ENCODE peak calls at places on chromosome 18, in six cellular contexts. X, V, O, W, D and B are unnamed samples.

GRCh38 chr18:12768622-12769021 is 65.8 kb downstream of the PSMG2 start:
- DNase-seq in O (no peak), D (no peak), X (peak), W (no peak), V (no peak), B (no peak)

GRCh38 chr18:13566941-13567762 is 159.2 kb downstream of the FAM210A start:
- DNase-seq in V (no peak), W (no peak), X (no peak), O (peak), D (no peak), B (no peak)

GRCh38 chr18:74731097-74731496 is 133.4 kb downstream of the ZNF407 start:
- DNase-seq in O (no peak), W (no peak), X (peak), V (no peak), D (no peak), B (no peak)

GRCh38 chr18:21968334-21968733 is 201.1 kb upstream of the GATA6 start:
- DNase-seq in W (no peak), V (no peak), O (no peak), X (no peak), D (no peak), B (no peak)

GRCh38 chr18:64201781-64202180 is 52.9 kb upstream of the LINC00305 start:
- DNase-seq in W (peak), O (no peak), X (no peak), D (no peak), V (no peak), B (no peak)

GRCh38 chr18:61690418-61691138 is 202.2 kb downstream of the RNF152 start:
- DNase-seq in X (no peak), V (no peak), W (peak), D (no peak), O (no peak), B (no peak)

GRCh38 chr18:37769846-37770245 is 204.2 kb upstream of the CELF4 start:
- DNase-seq in V (no peak), O (no peak), X (no peak), W (no peak), D (no peak), B (no peak)

GRCh38 chr18:944440-944839 is 39.8 kb downstream of the ADCYAP1 start:
- DNase-seq in X (peak), D (peak), O (no peak), W (no peak), V (no peak), B (no peak)

GRCh38 chr18:77539860-77540259 is 290.2 kb downstream of the GALR1 start:
- DNase-seq in X (no peak), V (no peak), O (no peak), D (no peak), W (no peak), B (no peak)

GRCh38 chr18:63979409-63979908 is 9.6 kb downstream of the SERPINB8 start:
- DNase-seq in X (peak), O (no peak), W (peak), V (peak), D (peak), B (peak)

GRCh38 chr18:35917043-35917442 is 55.4 kb upstream of the RMP24 start:
- DNase-seq in W (no peak), V (no peak), D (no peak), O (no peak), X (no peak), B (no peak)

GRCh38 chr18:27713037-27713726 is 463.7 kb downstream of the CDH2 start:
- DNase-seq in O (no peak), X (no peak), D (peak), V (no peak), W (peak), B (peak)

GRCh38 chr18:54532222-54532621 is 58.8 kb upstream of the DYNAP start:
- DNase-seq in O (no peak), D (no peak), W (no peak), V (no peak), X (no peak), B (no peak)

GRCh38 chr18:27847412-27847811 is 329.5 kb downstream of the CDH2 start:
- DNase-seq in D (no peak), W (no peak), X (no peak), O (no peak), V (no peak), B (no peak)

GRCh38 chr18:23593720-23594119 is 7.4 kb upstream of the NPC1 start:
- DNase-seq in O (no peak), X (peak), D (no peak), V (no peak), W (no peak), B (no peak)

GRCh38 chr18:74497308-74497640 is 1.1 kb downstream of the CNDP2 start:
- DNase-seq in D (no peak), O (no peak), V (no peak), X (no peak), W (no peak), B (no peak)

GRCh38 chr18:22309191-22309590 is 108.5 kb downstream of the CTAGE1 start:
- DNase-seq in W (peak), V (no peak), D (no peak), X (peak), O (no peak), B (no peak)

GRCh38 chr18:25248755-25249154 is 103.2 kb downstream of the ZNF521 start:
- DNase-seq in X (no peak), O (no peak), W (no peak), V (no peak), D (no peak), B (no peak)

GRCh38 chr18:5709476-5710095 is 165.8 kb upstream of the EPB41L3 start:
- DNase-seq in O (no peak), D (no peak), W (no peak), X (no peak), V (no peak), B (no peak)

GRCh38 chr18:70998490-70998889 is 709.6 kb downstream of the SOCS6 start:
- DNase-seq in V (no peak), X (no peak), D (no peak), W (no peak), O (no peak), B (peak)

GRCh38 chr18:9627642-9628041 is 13.3 kb upstream of the PPP4R1 start:
- DNase-seq in W (peak), O (no peak), V (no peak), X (peak), D (no peak), B (no peak)

GRCh38 chr18:33440011-33440383 is 524 bp downstream of the CCDC178 start:
- DNase-seq in D (no peak), V (no peak), W (peak), X (no peak), O (no peak), B (peak)

GRCh38 chr18:55401638-55402191 is 186.3 kb downstream of the TCF4 start:
- DNase-seq in W (no peak), O (no peak), X (peak), D (peak), V (no peak), B (no peak)